ENCODE peak calls at places on chromosomes 12 and 14, in eight cellular contexts. Z is spleen, I is fibroblast of the aortic adventitia, M is neural crest cell, C is right lobe of liver, K is tibial artery, W is foreskin fibroblast, A is body of pancreas. Y is an unnamed sample.

GRCh38 chr12:52156310-52156709 is 35.5 kb downstream of the KRT80 start:
- DNase-seq in Z (no peak), I (no peak), K (no peak), C (no peak), W (peak; percentile 35), A (no peak), M (no peak), Y (no peak)

GRCh38 chr12:124350491-124350890 is 55.6 kb downstream of the RFLNA start:
- DNase-seq in W (no peak), Z (no peak), C (no peak), A (no peak), K (no peak), I (no peak), M (no peak), Y (no peak)

GRCh38 chr14:24327303-24327702 is 7.6 kb downstream of the ADCY4 start:
- DNase-seq in W (no peak), M (no peak), C (no peak), I (no peak), A (no peak), K (no peak), Z (no peak), Y (no peak)

GRCh38 chr12:64624035-64624434 is 13.7 kb downstream of the RASSF3 start:
- DNase-seq in K (no peak), A (no peak), I (no peak), C (no peak), M (no peak), W (no peak), Z (no peak), Y (no peak)

GRCh38 chr14:61438860-61439765 is 117.7 kb downstream of the PRKCH start:
- DNase-seq in I (peak; percentile 75), C (no peak), A (peak; percentile 53), K (peak; percentile 79), Z (no peak), M (no peak), W (peak; percentile 63), Y (peak; percentile 61)

GRCh38 chr14:105168496-105168978 is at the start of gene JAG2:
- DNase-seq in I (peak; percentile 14), A (peak; percentile 77), Z (no peak), M (no peak), K (no peak), C (no peak), W (peak; percentile 49), Y (peak; percentile 67)

GRCh38 chr14:67704484-67705089 is 2.9 kb downstream of the RDH12 start:
- DNase-seq in M (peak; percentile 30), W (peak; percentile 75), K (no peak), Z (no peak), A (peak; percentile 20), C (no peak), I (peak; percentile 73), Y (no peak)

GRCh38 chr12:124633269-124633953 is 66.0 kb upstream of the NCOR2 start:
- DNase-seq in Z (no peak), W (peak; percentile 37), A (no peak), K (no peak), M (no peak), I (peak; percentile 56), C (no peak), Y (no peak)

GRCh38 chr14:96069421-96069820 is 30.3 kb downstream of the C14orf132 start:
- DNase-seq in K (peak; percentile 28), I (no peak), A (no peak), W (no peak), Z (peak; percentile 20), C (no peak), M (no peak), Y (no peak)

GRCh38 chr12:2355604-2356003 is 302.8 kb downstream of the CACNA1C start:
- DNase-seq in K (no peak), W (no peak), M (no peak), I (no peak), A (no peak), C (no peak), Z (no peak), Y (no peak)

GRCh38 chr12:2356601-2357125 is 303.9 kb downstream of the CACNA1C start:
- DNase-seq in C (no peak), I (no peak), M (no peak), Z (no peak), A (no peak), W (no peak), K (no peak), Y (no peak)

GRCh38 chr12:2360630-2361170 is 307.9 kb downstream of the CACNA1C start:
- DNase-seq in C (no peak), K (no peak), A (no peak), W (no peak), Z (no peak), M (no peak), I (no peak), Y (no peak)

GRCh38 chr12:2359725-2360629 is 307.2 kb downstream of the CACNA1C start:
- DNase-seq in K (no peak), W (no peak), M (no peak), C (peak; percentile 14), A (no peak), I (no peak), Z (no peak), Y (no peak)

GRCh38 chr12:2358986-2359658 is 306.3 kb downstream of the CACNA1C start:
- DNase-seq in W (no peak), Z (no peak), I (peak; percentile 32), A (no peak), K (no peak), M (no peak), C (no peak), Y (no peak)
- TF ChIP-seq CTCF in W (no peak), Z (no peak), I (no peak), A (no peak), K (no peak), M (peak; percentile 17), C (no peak), Y (no peak)

DNA sequence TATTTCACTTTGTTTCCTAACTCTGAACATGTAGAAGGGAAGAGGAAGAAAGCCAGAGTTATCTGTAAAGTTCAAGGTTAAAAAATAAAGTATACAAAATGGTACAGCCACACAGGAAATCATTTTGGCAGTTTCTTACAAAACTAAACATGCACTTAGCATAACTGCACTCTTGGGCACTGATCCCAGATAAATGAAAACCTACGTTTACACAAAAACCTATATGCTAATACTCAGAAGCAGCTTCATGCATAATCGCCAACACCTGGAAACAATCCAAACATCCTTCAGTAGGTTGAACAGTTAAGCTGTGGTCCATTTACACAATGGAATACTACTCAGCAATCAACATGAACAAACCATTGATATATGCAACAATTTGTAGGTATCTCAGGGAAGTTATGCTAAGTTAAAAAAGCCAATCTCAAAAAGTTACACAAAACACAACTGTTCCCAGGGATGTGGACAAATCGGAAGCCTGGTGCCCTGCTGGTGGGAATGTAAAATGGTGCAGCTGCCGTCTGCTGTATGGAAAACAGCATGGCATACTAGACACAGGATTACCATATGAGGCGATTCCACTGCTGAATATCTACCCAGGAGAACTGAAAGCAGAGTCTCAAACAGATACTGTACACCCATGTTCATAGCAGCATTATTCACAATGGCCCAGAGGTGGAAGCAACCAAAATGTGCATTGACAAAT is 37.6 kb downstream of the PSMC1 start:
- DNase-seq in I (peak; percentile 9), Z (no peak), W (no peak), K (no peak), A (no peak), C (no peak), M (no peak), Y (no peak)
- TF ChIP-seq CTCF in I (no peak), Z (no peak), W (no peak), K (no peak), A (no peak), C (no peak), M (no peak), Y (no peak)

GRCh38 chr12:24573621-24574020 is 375.3 kb downstream of the BCAT1 start:
- DNase-seq in I (no peak), K (no peak), C (no peak), Z (no peak), W (no peak), M (no peak), A (no peak), Y (no peak)
- TF ChIP-seq CTCF in I (no peak), K (no peak), C (no peak), Z (no peak), W (no peak), M (no peak), A (no peak), Y (no peak)

DNA sequence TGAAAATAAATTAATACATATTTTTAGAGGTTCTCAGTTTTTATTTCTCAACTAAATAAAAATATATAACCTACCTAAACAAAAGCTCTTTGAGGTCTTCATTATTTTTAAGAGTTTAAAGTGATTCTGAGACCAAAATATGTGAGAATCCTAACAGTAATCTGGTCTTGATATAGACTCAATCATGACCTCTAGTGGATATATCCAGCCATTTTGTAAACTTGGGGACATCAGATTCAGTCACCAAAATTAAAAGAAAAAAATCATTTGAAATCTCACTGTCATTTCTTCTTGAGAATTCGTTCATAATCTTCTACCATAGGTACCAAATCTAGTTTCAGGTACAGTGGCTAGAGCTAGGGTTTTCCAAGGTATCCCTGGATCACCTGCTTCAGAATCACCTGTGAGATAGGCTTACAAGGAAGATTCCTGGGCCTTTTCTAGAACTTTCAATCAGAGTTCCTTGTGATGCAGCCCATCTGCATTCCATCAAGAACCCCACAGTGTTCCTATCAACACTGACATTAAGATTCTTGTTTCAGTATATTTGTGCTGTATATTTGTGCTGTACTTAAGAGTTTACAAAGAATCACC is 214.9 kb downstream of the ADAMTS20 start:
- DNase-seq in I (peak; percentile 70), M (no peak), A (no peak), Z (no peak), K (no peak), C (no peak), W (peak; percentile 73), Y (no peak)
- TF ChIP-seq CTCF in I (peak; percentile 58), M (peak; percentile 70), A (peak; percentile 42), Z (peak; percentile 45), K (peak; percentile 24), C (peak; percentile 37), W (peak; percentile 43), Y (no peak)

GRCh38 chr12:4717806-4718205 is 2.4 kb upstream of the GALNT8 start:
- DNase-seq in A (no peak), I (no peak), K (no peak), Z (no peak), M (no peak), W (no peak), C (no peak), Y (no peak)
- TF ChIP-seq CTCF in A (no peak), I (no peak), K (no peak), Z (no peak), M (no peak), W (no peak), C (no peak), Y (no peak)

Y was measured in stomach.